ENCODE peak calls at places on chromosomes 16 and 17, in four cellular contexts. One of them, this sample, is unnamed.

GRCh38 chr17:28154242-28154641 is 111.8 kb downstream of the NLK start:
- DNase-seq in K562: no peak
- DNase-seq in HepG2: no peak
- DNase-seq in HCT116: no peak
- DNase-seq in this sample: no peak

GRCh38 chr17:50618300-50618699 is 16.4 kb upstream of the ABCC3 start:
- DNase-seq in K562: no peak
- DNase-seq in HCT116: no peak
- DNase-seq in HepG2: no peak
- DNase-seq in this sample: no peak

GRCh38 chr17:74777884-74778490 is 1.8 kb upstream of the NAT9 start:
- DNase-seq in K562: no peak
- DNase-seq in HepG2: no peak
- DNase-seq in HCT116: no peak
- DNase-seq in this sample: no peak

GRCh38 chr16:19118938-19119431 is 5.2 kb downstream of the ITPRIPL2 start:
- DNase-seq in HepG2: no peak
- DNase-seq in K562: peak
- DNase-seq in HCT116: no peak
- DNase-seq in this sample: no peak

GRCh38 chr16:87042551-87043272 is 274.5 kb downstream of the C16orf95 start:
- DNase-seq in K562: no peak
- DNase-seq in HepG2: no peak
- DNase-seq in HCT116: no peak
- DNase-seq in this sample: no peak

GRCh38 chr16:46482895-46483294 is 138.3 kb downstream of the SHCBP1 start:
- DNase-seq in HCT116: no peak
- DNase-seq in K562: no peak
- DNase-seq in HepG2: peak
- DNase-seq in this sample: no peak

GRCh38 chr17:13743906-13744305 is 142.2 kb upstream of the HS3ST3A1 start:
- DNase-seq in HepG2: no peak
- DNase-seq in HCT116: no peak
- DNase-seq in K562: no peak
- DNase-seq in this sample: no peak

GRCh38 chr17:58319181-58320162 is 9.1 kb downstream of the TSPOAP1 start:
- DNase-seq in HepG2: no peak
- DNase-seq in K562: no peak
- DNase-seq in HCT116: no peak
- DNase-seq in this sample: no peak

GRCh38 chr16:4795181-4795827 is at the start of gene SMIM22:
- DNase-seq in HepG2: no peak
- DNase-seq in K562: no peak
- DNase-seq in HCT116: no peak
- DNase-seq in this sample: no peak

GRCh38 chr17:31476525-31477416 is 85.3 kb downstream of the RAB11FIP4 start:
- DNase-seq in HepG2: peak
- DNase-seq in K562: no peak
- DNase-seq in HCT116: no peak
- DNase-seq in this sample: no peak

GRCh38 chr17:28324272-28324745 is 5.3 kb downstream of the TMEM97 start:
- DNase-seq in HepG2: no peak
- DNase-seq in HCT116: no peak
- DNase-seq in K562: no peak
- DNase-seq in this sample: no peak

GRCh38 chr17:16358394-16358793 is 5.1 kb upstream of the CENPV start:
- DNase-seq in K562: no peak
- DNase-seq in HCT116: no peak
- DNase-seq in HepG2: no peak
- DNase-seq in this sample: no peak

GRCh38 chr17:3851461-3852100 is 5.5 kb upstream of the NCBP3 start:
- DNase-seq in K562: no peak
- DNase-seq in HepG2: no peak
- DNase-seq in HCT116: no peak
- DNase-seq in this sample: no peak

GRCh38 chr17:73101031-73101430 is 8.5 kb upstream of the SLC39A11 start:
- DNase-seq in HepG2: no peak
- DNase-seq in K562: no peak
- DNase-seq in HCT116: no peak
- DNase-seq in this sample: no peak

GRCh38 chr16:86072328-86073102 is 173.6 kb downstream of the IRF8 start:
- DNase-seq in HepG2: peak
- DNase-seq in K562: peak
- DNase-seq in HCT116: peak
- DNase-seq in this sample: peak

GRCh38 chr16:53651357-53651756 is 52.3 kb downstream of the RPGRIP1L start:
- DNase-seq in HepG2: no peak
- DNase-seq in HCT116: no peak
- DNase-seq in K562: no peak
- DNase-seq in this sample: no peak

GRCh38 chr17:82655038-82655479 is 6.8 kb upstream of the WDR45B start:
- DNase-seq in HepG2: no peak
- DNase-seq in HCT116: no peak
- DNase-seq in K562: no peak
- DNase-seq in this sample: no peak

GRCh38 chr16:24580665-24581064 is 41.3 kb downstream of the RBBP6 start:
- DNase-seq in HepG2: no peak
- DNase-seq in HCT116: no peak
- DNase-seq in K562: no peak
- DNase-seq in this sample: peak

GRCh38 chr17:51228177-51228576 is 31.7 kb downstream of the MBTD1 start:
- DNase-seq in HCT116: no peak
- DNase-seq in K562: no peak
- DNase-seq in HepG2: no peak
- DNase-seq in this sample: no peak

GRCh38 chr16:10876799-10877341 is at the start of gene CIITA:
- DNase-seq in HCT116: peak
- DNase-seq in HepG2: no peak
- DNase-seq in K562: no peak
- DNase-seq in this sample: peak

DNA sequence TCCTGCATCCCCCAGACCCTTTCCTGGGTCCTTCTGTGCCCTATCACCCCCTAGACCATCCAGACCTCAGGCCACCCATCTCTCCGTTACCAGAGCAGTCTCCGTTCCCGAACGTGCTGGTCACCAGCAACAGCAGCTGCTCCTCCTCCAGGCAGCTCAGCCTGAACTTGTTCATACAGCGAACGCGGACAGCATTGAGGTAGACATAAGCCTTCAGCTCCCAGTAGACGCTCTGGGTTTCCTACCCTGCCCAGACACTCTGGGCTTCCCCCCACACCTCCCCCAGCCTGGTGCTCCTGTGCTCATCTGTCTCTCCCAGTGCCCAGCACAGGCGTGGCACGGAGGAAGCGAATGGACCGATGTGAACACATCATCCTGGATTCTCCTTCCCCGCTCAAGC is 41.6 kb upstream of the RNFT1 start:
- DNase-seq in K562: no peak
- DNase-seq in HepG2: no peak
- DNase-seq in HCT116: no peak
- DNase-seq in this sample: no peak
- TF ChIP-seq TCF7L2 in K562: no peak
- TF ChIP-seq TCF7L2 in HepG2: no peak
- TF ChIP-seq TCF7L2 in HCT116: no peak
- TF ChIP-seq TCF7L2 in this sample: no peak

DNA sequence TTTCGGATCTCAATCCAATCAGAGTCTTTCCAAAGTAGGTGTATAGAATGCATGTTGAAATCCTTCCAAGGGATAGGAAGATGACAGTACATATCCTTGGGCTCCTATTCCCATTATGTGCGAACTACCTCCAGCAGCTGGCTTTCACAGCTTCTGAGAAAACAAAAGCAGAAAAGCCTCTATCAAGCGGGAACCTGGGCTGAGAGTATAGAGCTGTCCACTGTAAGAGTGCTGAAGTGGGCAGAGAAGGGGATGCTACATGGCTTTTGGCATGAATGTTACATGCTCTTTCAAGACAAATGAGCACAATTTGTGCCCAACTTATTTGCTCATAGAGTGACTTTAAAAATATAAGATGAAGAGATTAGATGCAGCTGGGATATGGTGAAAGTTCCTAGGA is 993.5 kb downstream of the CDH8 start:
- DNase-seq in HCT116: no peak
- DNase-seq in HepG2: no peak
- DNase-seq in K562: no peak
- DNase-seq in this sample: no peak
- TF ChIP-seq TCF7L2 in HCT116: no peak
- TF ChIP-seq TCF7L2 in HepG2: no peak
- TF ChIP-seq TCF7L2 in K562: no peak
- TF ChIP-seq TCF7L2 in this sample: no peak

GRCh38 chr16:50359626-50360025 is 9.2 kb downstream of the BRD7 start:
- DNase-seq in HCT116: no peak
- DNase-seq in HepG2: no peak
- DNase-seq in K562: no peak
- DNase-seq in this sample: no peak

GRCh38 chr16:50360779-50361178 is 8.0 kb downstream of the BRD7 start:
- DNase-seq in HCT116: no peak
- DNase-seq in HepG2: no peak
- DNase-seq in K562: no peak
- DNase-seq in this sample: no peak

GRCh38 chr16:50363656-50364055 is 5.1 kb downstream of the BRD7 start:
- DNase-seq in HepG2: no peak
- DNase-seq in K562: no peak
- DNase-seq in HCT116: no peak
- DNase-seq in this sample: no peak

GRCh38 chr16:50354629-50355456 is 13.9 kb downstream of the BRD7 start:
- DNase-seq in HCT116: no peak
- DNase-seq in HepG2: no peak
- DNase-seq in K562: peak
- DNase-seq in this sample: no peak

GRCh38 chr16:50360033-50360778 is 8.6 kb downstream of the BRD7 start:
- DNase-seq in K562: no peak
- DNase-seq in HCT116: no peak
- DNase-seq in HepG2: no peak
- DNase-seq in this sample: no peak
- TF ChIP-seq TCF7L2 in K562: no peak
- TF ChIP-seq TCF7L2 in HCT116: no peak
- TF ChIP-seq TCF7L2 in HepG2: no peak
- TF ChIP-seq TCF7L2 in this sample: no peak

GRCh38 chr17:80036715-80037477 is 454 bp downstream of the CCDC40 start:
- DNase-seq in HepG2: peak
- DNase-seq in K562: peak
- DNase-seq in HCT116: no peak
- DNase-seq in this sample: no peak
- TF ChIP-seq TCF7L2 in HepG2: no peak
- TF ChIP-seq TCF7L2 in K562: no peak
- TF ChIP-seq TCF7L2 in HCT116: no peak
- TF ChIP-seq TCF7L2 in this sample: no peak

GRCh38 chr17:78379134-78379497 is 667 bp downstream of the PGS1 start:
- DNase-seq in HepG2: peak
- DNase-seq in HCT116: no peak
- DNase-seq in K562: no peak
- DNase-seq in this sample: no peak
- TF ChIP-seq TCF7L2 in HepG2: no peak
- TF ChIP-seq TCF7L2 in HCT116: no peak
- TF ChIP-seq TCF7L2 in K562: no peak
- TF ChIP-seq TCF7L2 in this sample: no peak

GRCh38 chr17:19382581-19383444 is 4.2 kb downstream of the MFAP4 start:
- DNase-seq in HCT116: no peak
- DNase-seq in HepG2: no peak
- DNase-seq in K562: no peak
- DNase-seq in this sample: no peak
- TF ChIP-seq TCF7L2 in HCT116: no peak
- TF ChIP-seq TCF7L2 in HepG2: no peak
- TF ChIP-seq TCF7L2 in K562: no peak
- TF ChIP-seq TCF7L2 in this sample: no peak

This sample was measured in Panc1.